ENCODE peak calls at places on chromosomes 2 and 18, in four cellular contexts. O, R, J and F are unnamed samples.

GRCh38 chr18:56872140-56872539 is 221.0 kb downstream of the WDR7 start:
- DNase-seq in J (no peak), O (no peak), R (no peak), F (no peak)

GRCh38 chr18:717003-717402 is 4.6 kb upstream of the ENOSF1 start:
- DNase-seq in O (no peak), J (no peak), R (no peak), F (no peak)

GRCh38 chr18:40249390-40250080 is 1705.5 kb upstream of the PIK3C3 start:
- DNase-seq in R (no peak), J (no peak), O (no peak), F (no peak)

GRCh38 chr2:100228967-100229366 is 86.6 kb upstream of the AFF3 start:
- DNase-seq in O (no peak), R (no peak), J (no peak), F (no peak)

GRCh38 chr2:236884776-236885175 is 200.9 kb upstream of the COPS8 start:
- DNase-seq in R (no peak), J (no peak), O (no peak), F (no peak)

GRCh38 chr2:30502310-30502709 is 55.3 kb downstream of the LCLAT1 start:
- DNase-seq in J (no peak), R (no peak), O (no peak), F (no peak)

GRCh38 chr2:86035371-86035882 is 70.3 kb downstream of the POLR1A start:
- DNase-seq in R (no peak), J (no peak), O (no peak), F (no peak)

GRCh38 chr2:76268928-76269327 is 558.2 kb upstream of the GCFC2 start:
- DNase-seq in O (no peak), R (no peak), J (no peak), F (no peak)

GRCh38 chr2:192195548-192196418 is 1.1 kb upstream of the TMEFF2 start:
- DNase-seq in J (no peak), O (no peak), R (peak; percentile 40), F (peak; percentile 28)

GRCh38 chr2:112642961-112643360 is 2.8 kb upstream of the SLC20A1 start:
- DNase-seq in O (no peak), R (no peak), J (no peak), F (no peak)

GRCh38 chr2:19673213-19673791 is 228.5 kb downstream of the TTC32 start:
- DNase-seq in J (peak; percentile 12), O (no peak), R (no peak), F (no peak)

GRCh38 chr18:46452820-46453219 is 204.2 kb downstream of the LOXHD1 start:
- DNase-seq in R (no peak), O (no peak), J (no peak), F (no peak)

GRCh38 chr2:129758461-129759185 is 220.8 kb upstream of the RAB6C start:
- DNase-seq in O (no peak), R (no peak), J (no peak), F (no peak)

GRCh38 chr2:187349328-187349944 is 98.6 kb downstream of the CALCRL start:
- DNase-seq in R (no peak), O (no peak), J (no peak), F (no peak)

DNA sequence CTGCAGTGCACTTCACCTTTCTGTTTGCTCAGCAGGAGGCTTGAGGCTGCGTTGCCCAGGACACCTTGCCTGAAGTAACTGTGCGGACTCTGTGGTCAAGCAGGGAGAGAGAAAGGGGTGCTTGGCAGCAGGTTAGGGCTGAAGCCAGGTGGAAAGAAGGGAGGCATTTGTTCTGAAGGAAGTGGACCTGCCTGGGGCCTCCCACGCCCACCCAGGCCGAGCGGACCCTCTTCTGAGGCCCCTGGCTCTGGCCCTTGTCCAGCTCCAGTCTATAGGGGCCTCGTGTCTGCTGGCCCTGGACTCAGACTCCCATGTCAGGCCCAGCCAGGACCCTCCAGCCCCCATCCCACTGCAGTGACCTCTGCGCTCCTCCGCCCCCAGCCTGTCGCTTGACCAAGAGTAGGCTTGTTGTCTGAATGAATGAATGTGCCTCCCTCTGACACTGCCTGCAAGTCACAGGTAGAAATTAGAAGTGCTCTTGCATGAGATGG is 2.5 kb downstream of the SNED1 start:
- DNase-seq in R (no peak), J (no peak), O (no peak), F (no peak)
- TF ChIP-seq SUZ12 in R (no peak), J (no peak), O (no peak), F (no peak)

DNA sequence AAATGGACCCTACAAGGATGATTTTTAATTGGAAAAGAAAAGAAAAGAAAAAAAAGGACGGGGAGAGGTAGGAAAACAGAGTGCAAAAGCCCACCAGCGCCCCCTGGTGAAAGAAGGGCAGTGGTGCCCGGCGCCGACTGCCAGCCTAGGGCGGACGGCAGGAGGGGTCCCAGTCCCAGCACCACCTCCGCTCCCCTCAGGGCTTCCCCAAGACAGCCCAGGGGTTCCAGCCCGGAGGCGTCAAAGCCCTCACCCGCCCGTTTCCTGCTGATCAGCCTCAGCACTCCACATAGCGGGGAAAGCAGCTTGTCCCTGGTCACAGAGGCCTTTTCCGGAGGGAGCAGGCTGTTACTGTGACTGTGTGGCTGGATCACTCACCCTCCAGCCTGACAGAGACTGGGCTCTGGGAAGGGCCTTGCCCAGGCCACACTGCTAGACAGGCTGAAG is 213.9 kb downstream of the TFCP2L1 start:
- DNase-seq in R (no peak), J (peak; percentile 24), O (no peak), F (peak; percentile 79)
- TF ChIP-seq SUZ12 in R (no peak), J (no peak), O (no peak), F (no peak)

GRCh38 chr2:25306767-25307368 is 34.9 kb downstream of the DNMT3A start:
- DNase-seq in O (no peak), J (no peak), R (no peak), F (no peak)

GRCh38 chr2:25303517-25304338 is 38.0 kb downstream of the DNMT3A start:
- DNase-seq in J (no peak), O (no peak), R (no peak), F (no peak)

GRCh38 chr2:25304339-25304728 is 37.4 kb downstream of the DNMT3A start:
- DNase-seq in J (no peak), R (no peak), O (no peak), F (no peak)

GRCh38 chr2:25305197-25305596 is 36.5 kb downstream of the DNMT3A start:
- DNase-seq in R (no peak), O (no peak), J (no peak), F (no peak)

GRCh38 chr2:25305809-25306208 is 35.9 kb downstream of the DNMT3A start:
- DNase-seq in O (no peak), J (no peak), R (no peak), F (no peak)
- TF ChIP-seq SUZ12 in O (no peak), J (no peak), R (no peak), F (no peak)

GRCh38 chr2:26843041-26843440 is 4.9 kb upstream of the DPYSL5 start:
- DNase-seq in R (no peak), J (no peak), O (no peak), F (no peak)

GRCh38 chr2:26840937-26841610 is 6.9 kb upstream of the DPYSL5 start:
- DNase-seq in O (no peak), J (peak; percentile 15), R (no peak), F (peak; percentile 32)

DNA sequence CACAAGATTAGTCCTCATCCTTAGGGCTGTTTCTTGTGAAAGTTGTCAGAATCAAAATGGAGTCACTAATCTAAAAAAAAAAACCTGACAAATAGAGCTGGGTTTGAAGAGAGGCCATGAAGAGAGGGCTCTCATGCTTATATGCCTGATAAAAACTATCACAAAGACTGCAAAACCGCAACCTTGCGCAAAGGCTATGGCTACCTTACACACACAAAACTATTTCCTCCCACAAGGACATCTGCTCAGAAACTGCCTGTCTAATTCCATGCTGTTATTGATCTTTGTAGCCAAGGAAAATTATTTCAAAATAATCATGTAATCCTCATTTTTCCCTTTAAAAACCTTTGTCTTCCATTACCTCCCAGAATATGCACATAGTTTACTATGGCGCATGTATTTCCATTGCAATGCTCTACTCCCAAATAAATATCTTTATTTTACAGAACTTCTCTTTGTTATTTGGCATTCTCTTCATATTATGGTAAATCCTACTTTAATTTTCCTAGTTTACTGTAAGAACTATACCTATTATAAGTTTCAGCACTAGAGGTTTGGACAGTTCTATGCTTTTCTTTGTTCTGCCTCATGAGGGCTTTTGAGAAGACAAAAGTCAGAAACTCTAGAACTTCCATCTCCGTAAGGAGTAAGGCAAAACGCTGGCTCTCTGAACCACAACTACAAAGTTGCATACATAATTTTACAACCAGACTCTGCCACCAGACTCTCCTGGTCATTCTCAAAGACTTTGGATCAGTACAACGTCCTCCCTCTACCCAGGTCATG is 9.6 kb upstream of the DPYSL5 start:
- DNase-seq in O (no peak), J (no peak), R (no peak), F (no peak)
- TF ChIP-seq SUZ12 in O (no peak), J (no peak), R (no peak), F (no peak)

DNA sequence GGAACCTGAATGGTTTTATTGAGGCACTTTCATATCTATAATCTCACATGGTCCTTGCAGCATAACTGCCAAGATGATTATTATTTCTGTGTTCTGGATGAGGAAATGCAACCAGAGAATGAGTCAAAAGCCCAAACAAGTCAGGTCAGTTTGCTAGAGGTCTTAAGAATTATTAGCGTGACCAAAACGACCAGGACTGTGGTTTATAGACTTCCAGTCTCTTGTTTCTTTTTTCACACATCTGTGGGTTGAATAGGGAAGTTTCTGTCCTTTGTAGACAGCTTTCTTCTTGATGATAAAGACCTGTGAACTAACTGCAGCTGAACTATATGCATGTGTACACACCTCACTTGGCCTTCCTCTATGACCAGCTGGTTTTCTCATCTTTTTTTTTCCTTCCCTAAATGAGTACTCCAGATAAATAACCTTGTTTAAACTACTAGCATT is 13.9 kb downstream of the ADAM23 start:
- DNase-seq in J (no peak), O (peak; percentile 83), R (no peak), F (no peak)
- TF ChIP-seq SUZ12 in J (no peak), O (no peak), R (no peak), F (no peak)

GRCh38 chr2:12448846-12449480 is 267.8 kb upstream of the TRIB2 start:
- DNase-seq in R (no peak), J (no peak), O (no peak), F (no peak)

GRCh38 chr2:12453731-12454130 is 263.0 kb upstream of the TRIB2 start:
- DNase-seq in R (no peak), J (no peak), O (no peak), F (no peak)

GRCh38 chr2:12451726-12452125 is 265.0 kb upstream of the TRIB2 start:
- DNase-seq in R (no peak), O (no peak), J (no peak), F (no peak)

GRCh38 chr2:12455626-12456025 is 261.1 kb upstream of the TRIB2 start:
- DNase-seq in J (no peak), O (no peak), R (no peak), F (no peak)

DNA sequence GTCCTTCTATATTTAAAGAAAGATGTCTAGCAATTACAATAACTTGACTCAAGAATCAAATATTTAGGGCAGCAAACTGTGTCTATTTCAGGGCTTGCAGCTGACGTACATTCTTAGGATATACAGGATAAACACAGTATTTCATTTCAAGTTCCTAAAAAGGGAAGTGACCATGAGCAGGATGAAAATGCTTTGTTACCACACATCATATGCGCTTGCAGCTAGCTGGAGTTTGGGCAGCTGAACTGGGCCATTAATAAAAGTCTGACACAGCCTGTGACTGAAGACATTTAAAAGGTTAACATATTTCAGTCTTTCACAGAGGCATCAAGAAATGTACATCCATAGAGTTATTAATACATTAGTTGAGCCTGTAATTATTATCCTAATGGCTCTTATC is 264.5 kb upstream of the TRIB2 start:
- DNase-seq in R (no peak), O (no peak), J (no peak), F (no peak)
- TF ChIP-seq SUZ12 in R (no peak), O (no peak), J (no peak), F (no peak)

DNA sequence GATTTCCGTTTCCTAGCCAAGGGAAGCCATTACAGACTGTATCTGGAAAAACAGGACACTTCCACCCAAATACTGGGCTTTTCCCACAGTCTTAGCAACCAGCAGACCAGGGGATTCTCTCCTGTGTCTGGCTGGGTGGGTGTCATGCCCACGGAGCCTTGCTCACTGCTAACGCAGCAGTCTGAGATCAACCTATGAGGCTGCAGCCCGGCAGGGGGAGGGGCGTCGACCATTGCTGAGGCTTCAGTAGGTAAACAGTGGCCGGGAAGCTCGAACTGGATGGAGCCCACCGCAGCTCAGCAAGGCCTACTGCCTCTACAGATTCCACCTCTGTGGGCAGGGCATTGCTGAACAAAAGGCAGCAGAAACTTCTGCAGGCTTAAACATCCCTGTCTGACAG is 131.1 kb downstream of the KIAA1328 start:
- DNase-seq in O (no peak), R (no peak), J (no peak), F (no peak)
- TF ChIP-seq SUZ12 in O (no peak), R (no peak), J (no peak), F (no peak)